ENCODE peak calls at places on chromosomes 1 and 21, in four cellular contexts. W is heart right ventricle, Q is ovary, X is adrenal gland. M is an unnamed sample.

GRCh38 chr1:51234721-51235425 is 1.2 kb upstream of the RNF11 start:
- DNase-seq in W (peak; percentile 59), Q (peak; percentile 78), X (peak; percentile 89), M (peak; percentile 13)

GRCh38 chr1:206631085-206631509 is 4.2 kb upstream of the DYRK3 start:
- DNase-seq in W (peak; percentile 89), Q (peak; percentile 69), X (peak; percentile 58), M (no peak)

GRCh38 chr1:101262601-101263348 is 26.0 kb downstream of the S1PR1 start:
- DNase-seq in W (no peak), Q (no peak), X (no peak), M (peak; percentile 37)

GRCh38 chr1:90000934-90001676 is 6.2 kb downstream of the ZNF326 start:
- DNase-seq in W (no peak), Q (no peak), X (no peak), M (peak; percentile 31)

GRCh38 chr1:225449774-225450173 is 21.9 kb upstream of the LBR start:
- DNase-seq in W (no peak), Q (no peak), X (peak; percentile 10), M (no peak)

GRCh38 chr1:164977561-164977960 is 379.0 kb downstream of the LMX1A start:
- DNase-seq in W (no peak), Q (no peak), X (no peak), M (no peak)

GRCh38 chr1:228104526-228105251 is 1.6 kb upstream of the C1orf35 start:
- DNase-seq in W (no peak), Q (peak; percentile 43), X (peak; percentile 77), M (no peak)

GRCh38 chr1:111289371-111289770 is 1.3 kb upstream of the CHIA start:
- DNase-seq in W (no peak), Q (no peak), X (no peak), M (no peak)

GRCh38 chr1:198830397-198830796 is 191.6 kb downstream of the PTPRC start:
- DNase-seq in W (no peak), Q (no peak), X (no peak), M (no peak)

GRCh38 chr21:41612674-41613250 is 104.8 kb upstream of the TMPRSS2 start:
- DNase-seq in W (peak; percentile 63), Q (peak; percentile 74), X (peak; percentile 40), M (no peak)

GRCh38 chr1:5933676-5934057 is 58.6 kb downstream of the NPHP4 start:
- DNase-seq in W (no peak), Q (no peak), X (no peak), M (no peak)

GRCh38 chr1:45397285-45397684 is 57.0 kb upstream of the MUTYH start:
- DNase-seq in W (no peak), Q (no peak), X (no peak), M (no peak)

GRCh38 chr21:37896788-37897187 is 19.5 kb downstream of the KCNJ6 start:
- DNase-seq in W (no peak), Q (no peak), X (no peak), M (no peak)

GRCh38 chr21:35051287-35051818 is 2.3 kb upstream of the RUNX1 start:
- DNase-seq in W (peak; percentile 83), Q (no peak), X (peak; percentile 84), M (peak; percentile 93)
- H3K4me1 ChIP-seq in W (peaks cover 4% of the 10 kb centered on the region), Q (peaks cover 1% of the 10 kb centered on the region), X (peaks cover 5% of the 10 kb centered on the region), M (peaks cover 44% of the 10 kb centered on the region)

DNA sequence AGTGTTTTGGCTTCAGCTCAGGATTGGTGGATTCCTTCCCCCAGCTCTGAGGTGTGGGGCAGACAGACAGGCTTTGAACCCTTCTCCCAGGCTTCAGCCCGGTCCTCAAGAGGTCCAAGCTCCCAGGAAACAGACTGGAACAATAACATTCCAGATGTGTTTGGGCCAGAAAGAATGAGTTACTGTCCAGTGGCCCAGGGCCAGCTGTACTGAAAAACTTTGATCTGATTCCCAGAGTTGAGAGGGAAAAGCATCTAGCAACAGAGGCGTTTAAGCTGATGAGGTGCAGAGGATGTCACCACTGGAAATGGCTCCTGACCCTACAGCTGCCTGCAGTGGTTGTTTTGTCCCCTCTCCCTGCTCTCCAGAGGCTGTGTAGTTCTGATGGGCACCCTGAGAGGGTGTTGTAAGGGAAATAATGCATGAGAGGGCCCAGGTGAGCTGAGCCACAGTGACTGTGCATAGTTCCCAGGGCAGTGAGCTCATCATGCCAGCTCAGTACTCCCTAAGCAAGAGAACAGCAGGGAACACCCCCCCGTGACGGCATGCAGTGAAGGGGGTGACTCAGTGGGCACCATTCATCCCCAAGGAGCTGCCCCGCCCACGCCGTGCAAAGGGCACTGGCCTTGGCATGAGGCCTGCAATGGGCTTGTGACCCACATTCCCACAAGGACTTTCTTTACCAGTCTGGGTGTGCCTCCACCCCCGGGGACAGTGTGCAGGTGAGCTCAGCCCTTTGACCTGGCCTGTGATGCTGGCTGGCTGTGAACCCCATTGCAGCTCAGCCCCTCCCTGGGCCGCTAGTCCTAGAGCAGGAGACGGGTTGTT is 13.8 kb upstream of the SFN start:
- DNase-seq in W (no peak), Q (no peak), X (peak; percentile 91), M (no peak)
- H3K27ac ChIP-seq in W (no peak overlapping the region), Q (no peak overlapping the region), X (peak overlapping the region; percentile 73), M (no peak overlapping the region)

DNA sequence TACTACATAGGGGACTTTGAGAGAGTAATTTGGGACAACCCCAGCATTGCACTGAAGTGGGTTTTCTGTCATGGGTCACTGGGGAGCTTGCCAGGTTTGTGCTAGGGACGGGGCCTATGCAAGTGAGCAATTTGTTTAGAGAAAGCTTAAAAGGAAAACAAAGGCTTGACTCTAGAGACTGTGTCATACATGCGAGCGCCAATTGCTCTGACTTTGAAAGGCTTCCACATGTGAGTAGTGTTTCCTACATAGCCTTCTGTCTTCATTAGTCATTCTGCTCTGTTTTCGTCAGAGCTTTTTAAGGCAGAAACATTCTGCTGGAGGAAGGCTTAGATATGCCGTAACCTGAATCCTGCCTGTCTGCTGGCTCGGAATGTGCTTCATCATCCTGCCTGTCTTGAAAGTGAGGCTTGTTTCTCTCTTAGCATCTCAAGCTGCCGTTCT is 28.4 kb downstream of the TRIM45 start:
- DNase-seq in W (no peak), Q (no peak), X (peak; percentile 79), M (no peak)
- H3K36me3 ChIP-seq in W (peaks cover 100% of the 10 kb centered on the region), Q (no peaks in the 10 kb centered on the region), X (no peaks in the 10 kb centered on the region), M (peaks cover 76% of the 10 kb centered on the region)

DNA sequence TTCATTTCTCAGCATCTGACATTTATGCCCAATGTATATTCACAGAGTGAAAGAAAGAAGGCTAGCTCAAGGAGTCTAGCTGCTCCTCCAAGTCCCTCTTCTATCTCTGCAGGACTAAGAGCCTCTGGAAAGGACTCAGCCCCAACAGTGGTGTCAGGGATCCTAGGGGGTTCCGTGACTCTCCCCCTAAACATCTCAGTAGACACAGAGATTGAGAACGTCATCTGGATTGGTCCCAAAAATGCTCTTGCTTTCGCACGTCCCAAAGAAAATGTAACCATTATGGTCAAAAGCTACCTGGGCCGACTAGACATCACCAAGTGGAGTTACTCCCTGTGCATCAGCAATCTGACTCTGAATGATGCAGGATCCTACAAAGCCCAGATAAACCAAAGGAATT is 3.7 kb downstream of the LY9 start:
- DNase-seq in W (no peak), Q (no peak), X (no peak), M (no peak)
- H3K4me1 ChIP-seq in W (no peaks in the 10 kb centered on the region), Q (no peaks in the 10 kb centered on the region), X (no peaks in the 10 kb centered on the region), M (peaks cover 71% of the 10 kb centered on the region)

M was measured in CD4-positive, CD25-positive, alpha-beta regulatory T cell.